ENCODE peak calls at places on chromosomes 2 and 18, in four cellular contexts. E is T-helper 17 cell, S is ureter, Y is ACHN. O is an unnamed sample.

GRCh38 chr2:160033732-160034392 is 28.6 kb downstream of the PLA2R1 start:
- DNase-seq in E (no peak), S (no peak), Y (no peak), O (peak)

GRCh38 chr2:204574473-204574872 is 29.2 kb downstream of the PARD3B start:
- DNase-seq in S (no peak), Y (no peak), E (no peak), O (no peak)

GRCh38 chr18:6039055-6039454 is 143.7 kb upstream of the TMEM200C start:
- DNase-seq in E (no peak), Y (no peak), S (no peak), O (no peak)

GRCh38 chr2:188042412-188042811 is 249.3 kb upstream of the GULP1 start:
- DNase-seq in S (no peak), Y (peak), E (no peak), O (peak)

GRCh38 chr2:113258748-113259147 is 20.0 kb downstream of the PAX8 start:
- DNase-seq in E (no peak), Y (no peak), S (no peak), O (no peak)

GRCh38 chr2:45024600-45025291 is 15.5 kb upstream of the SIX2 start:
- DNase-seq in E (no peak), Y (peak), S (no peak), O (peak)

GRCh38 chr2:63589148-63589972 is 597 bp downstream of the MDH1 start:
- DNase-seq in S (no peak), Y (no peak), E (no peak), O (no peak)

GRCh38 chr2:168608796-168609195 is 152.7 kb downstream of the CERS6 start:
- DNase-seq in Y (no peak), E (no peak), S (no peak), O (no peak)

GRCh38 chr2:125004091-125004800 is 979.2 kb downstream of the CNTNAP5 start:
- DNase-seq in E (no peak), S (no peak), Y (no peak), O (peak)

GRCh38 chr18:73807551-73808192 is 340.0 kb downstream of the FBXO15 start:
- DNase-seq in Y (no peak), S (no peak), E (no peak), O (no peak)

GRCh38 chr2:17594533-17595391 is 54.3 kb downstream of the VSNL1 start:
- DNase-seq in S (no peak), Y (no peak), E (no peak), O (no peak)

GRCh38 chr2:117949800-117950199 is 64.1 kb downstream of the CCDC93 start:
- DNase-seq in E (no peak), S (no peak), Y (no peak), O (no peak)

GRCh38 chr2:75098856-75099255 is 100.5 kb downstream of the TACR1 start:
- DNase-seq in S (no peak), E (no peak), Y (peak), O (no peak)

GRCh38 chr18:75418293-75418692 is 9.2 kb downstream of the SMIM21 start:
- DNase-seq in Y (peak), S (no peak), E (no peak), O (peak)

GRCh38 chr18:75173125-75173432 is 35.9 kb downstream of the PTGR3 start:
- DNase-seq in S (no peak), E (no peak), Y (no peak), O (no peak)

GRCh38 chr2:236158969-236159777 is 9.0 kb downstream of the GBX2 start:
- DNase-seq in S (no peak), E (no peak), Y (no peak), O (no peak)

GRCh38 chr2:176653856-176654443 is 384.7 kb downstream of the MTX2 start:
- DNase-seq in S (peak), E (no peak), Y (peak), O (peak)

GRCh38 chr2:206230060-206230890 is 44.2 kb upstream of the ZDBF2 start:
- DNase-seq in Y (no peak), E (no peak), S (no peak), O (no peak)

GRCh38 chr2:179376881-179377280 is 112.2 kb upstream of the SESTD1 start:
- DNase-seq in Y (no peak), E (no peak), S (no peak), O (no peak)

GRCh38 chr18:10131783-10132381 is 218.1 kb downstream of the VAPA start:
- DNase-seq in E (no peak), Y (no peak), S (no peak), O (no peak)

GRCh38 chr2:24722141-24722790 is 70.9 kb downstream of the PTRHD1 start:
- DNase-seq in S (no peak), Y (peak), E (no peak), O (peak)

GRCh38 chr18:45802814-45803492 is 22.5 kb upstream of the SIGLEC15 start:
- DNase-seq in S (peak), E (no peak), Y (peak), O (peak)

GRCh38 chr18:6843308-6843707 is 113.8 kb downstream of the ARHGAP28 start:
- DNase-seq in S (no peak), Y (no peak), E (no peak), O (no peak)

GRCh38 chr2:96345403-96345802 is 9.8 kb downstream of the NCAPH start:
- DNase-seq in Y (no peak), S (no peak), E (no peak), O (no peak)

GRCh38 chr2:213251618-213252017 is 32.6 kb upstream of the SPAG16 start:
- DNase-seq in Y (peak), S (no peak), E (no peak), O (peak)

GRCh38 chr18:31105733-31106132 is 3.5 kb upstream of the DSC2 start:
- DNase-seq in E (no peak), S (no peak), Y (no peak), O (no peak)

GRCh38 chr18:55251186-55251995 is 292.1 kb upstream of the CCDC68 start:
- DNase-seq in E (no peak), S (no peak), Y (no peak), O (no peak)

GRCh38 chr2:185208261-185208660 is 530.3 kb upstream of the FSIP2 start:
- DNase-seq in E (no peak), Y (peak), S (no peak), O (peak)

GRCh38 chr18:47696870-47697269 is 233.6 kb downstream of the SMAD2 start:
- DNase-seq in Y (no peak), S (no peak), E (no peak), O (no peak)

GRCh38 chr18:58392336-58393000 is 236.4 kb downstream of the ALPK2 start:
- DNase-seq in E (no peak), S (no peak), Y (no peak), O (no peak)

GRCh38 chr18:36465970-36466369 is 168.5 kb downstream of the FHOD3 start:
- DNase-seq in S (no peak), Y (no peak), E (no peak), O (no peak)

GRCh38 chr18:13452448-13452811 is 233.9 kb downstream of the LDLRAD4 start:
- DNase-seq in Y (peak), S (peak), E (no peak), O (peak)

GRCh38 chr18:13680612-13681011 is 45.7 kb downstream of the FAM210A start:
- DNase-seq in E (no peak), S (no peak), Y (peak), O (no peak)

GRCh38 chr2:60066096-60066839 is 487.2 kb downstream of the BCL11A start:
- DNase-seq in S (no peak), E (no peak), Y (no peak), O (no peak)

GRCh38 chr2:65033178-65033577 is 23.0 kb upstream of the CEP68 start:
- DNase-seq in S (no peak), Y (peak), E (no peak), O (no peak)

GRCh38 chr2:10584843-10585475 is 104.8 kb downstream of the NOL10 start:
- DNase-seq in Y (peak), S (no peak), E (no peak), O (peak)